ENCODE peak calls at places on chromosome 17, in five cellular contexts. O is stimulated activated CD4-positive, alpha-beta T cell treated with anti-CD3 and anti-CD28 coated beads, TNF-alpha, amount 100 ng/mL, for 4 hours; L is T-helper 2 cell; X is activated CD4-positive, alpha-beta T cell treated with anti-CD3 and anti-CD28 coated beads for 48 hours; F is naive thymus-derived CD4-positive, alpha-beta T cell. Q is an unnamed sample.

GRCh38 chr17:858941-859452 is 76.8 kb downstream of the MRM3 start:
- DNase-seq in O (no peak), L (no peak), X (no peak), F (no peak), Q (no peak)

GRCh38 chr17:82328994-82329507 is 4.5 kb downstream of the SECTM1 start:
- DNase-seq in O (no peak), L (no peak), X (no peak), F (no peak), Q (no peak)

GRCh38 chr17:1188812-1189211 is 9.0 kb upstream of the ABR start:
- DNase-seq in O (no peak), L (no peak), X (no peak), F (no peak), Q (no peak)

GRCh38 chr17:78013683-78014467 is 55.4 kb downstream of the TNRC6C start:
- DNase-seq in O (peak; percentile 24), L (no peak), X (peak; percentile 55), F (peak; percentile 61), Q (peak; percentile 11)

GRCh38 chr17:61457226-61457983 is 5.2 kb downstream of the TBX4 start:
- DNase-seq in O (no peak), L (no peak), X (no peak), F (no peak), Q (no peak)

GRCh38 chr17:78988152-78988551 is 8.4 kb upstream of the LGALS3BP start:
- DNase-seq in O (no peak), L (no peak), X (no peak), F (no peak), Q (no peak)

GRCh38 chr17:59756236-59756818 is 48.9 kb downstream of the VMP1 start:
- DNase-seq in O (no peak), L (no peak), X (no peak), F (no peak), Q (no peak)

GRCh38 chr17:69577098-69577497 is 162.6 kb downstream of the MAP2K6 start:
- DNase-seq in O (no peak), L (no peak), X (no peak), F (no peak), Q (no peak)

GRCh38 chr17:67546578-67547527 is 169.8 kb downstream of the PITPNC1 start:
- DNase-seq in O (no peak), L (no peak), X (no peak), F (no peak), Q (no peak)

GRCh38 chr17:65191805-65192740 is 54.9 kb downstream of the RGS9 start:
- DNase-seq in O (no peak), L (no peak), X (peak; percentile 50), F (no peak), Q (no peak)

GRCh38 chr17:69434164-69434579 is 19.7 kb downstream of the MAP2K6 start:
- DNase-seq in O (no peak), L (no peak), X (no peak), F (no peak), Q (no peak)

GRCh38 chr17:9371019-9371418 is 204.6 kb downstream of the STX8 start:
- DNase-seq in O (no peak), L (no peak), X (peak; percentile 19), F (no peak), Q (no peak)

GRCh38 chr17:70344356-70345060 is 175.2 kb downstream of the KCNJ2 start:
- DNase-seq in O (no peak), L (no peak), X (no peak), F (no peak), Q (no peak)

GRCh38 chr17:7213895-7214299 is 5.7 kb downstream of the DLG4 start:
- DNase-seq in O (no peak), L (no peak), X (peak; percentile 78), F (peak; percentile 73), Q (no peak)

GRCh38 chr17:15462962-15463361 is 4.5 kb downstream of the CDRT4 start:
- DNase-seq in O (no peak), L (no peak), X (no peak), F (no peak), Q (no peak)

GRCh38 chr17:19417611-19418010 is 6.6 kb downstream of the RNF112 start:
- DNase-seq in O (no peak), L (no peak), X (no peak), F (no peak), Q (no peak)

GRCh38 chr17:17161759-17162158 is 44.4 kb downstream of the PLD6 start:
- DNase-seq in O (no peak), L (no peak), X (no peak), F (no peak), Q (no peak)

GRCh38 chr17:39757176-39757662 is 19.5 kb downstream of the GRB7 start:
- DNase-seq in O (no peak), L (no peak), X (no peak), F (no peak), Q (no peak)

GRCh38 chr17:7794063-7794663 is 39.9 kb upstream of the KDM6B start:
- DNase-seq in O (no peak), L (no peak), X (no peak), F (no peak), Q (no peak)

GRCh38 chr17:2700031-2700490 is 11.5 kb downstream of the CLUH start:
- DNase-seq in O (no peak), L (no peak), X (no peak), F (no peak), Q (no peak)

GRCh38 chr17:21286066-21286770 is 1.7 kb downstream of the MAP2K3 start:
- DNase-seq in O (no peak), L (no peak), X (peak; percentile 45), F (no peak), Q (no peak)

GRCh38 chr17:3885970-3886369 is 6.9 kb downstream of the CAMKK1 start:
- DNase-seq in O (no peak), L (no peak), X (no peak), F (no peak), Q (no peak)

GRCh38 chr17:1413281-1413791 is 13.3 kb upstream of the YWHAE start:
- DNase-seq in O (no peak), L (no peak), X (no peak), F (no peak), Q (no peak)

GRCh38 chr17:40461774-40462342 is 18.6 kb downstream of the IGFBP4 start:
- DNase-seq in O (no peak), L (no peak), X (no peak), F (no peak), Q (no peak)

GRCh38 chr17:30021708-30022317 is 80.4 kb downstream of the EFCAB5 start:
- DNase-seq in O (peak; percentile 5), L (no peak), X (peak; percentile 39), F (peak; percentile 51), Q (no peak)

GRCh38 chr17:45848868-45849535 is 4.3 kb downstream of the SPPL2C start:
- DNase-seq in O (no peak), L (no peak), X (no peak), F (no peak), Q (no peak)

GRCh38 chr17:28725660-28726395 is at the start of gene TLCD1:
- DNase-seq in O (peak; percentile 31), L (peak; percentile 41), X (peak; percentile 77), F (peak; percentile 35), Q (peak; percentile 47)

GRCh38 chr17:13346996-13347762 is 254.6 kb downstream of the HS3ST3A1 start:
- DNase-seq in O (no peak), L (no peak), X (peak; percentile 40), F (no peak), Q (no peak)

GRCh38 chr17:1710807-1711553 is 803 bp upstream of the TLCD2 start:
- DNase-seq in O (no peak), L (no peak), X (no peak), F (peak; percentile 39), Q (no peak)

GRCh38 chr17:45150911-45151809 is 2.9 kb downstream of the HEXIM1 start:
- DNase-seq in O (no peak), L (no peak), X (no peak), F (no peak), Q (no peak)

GRCh38 chr17:59846391-59847165 is 46.2 kb downstream of the TUBD1 start:
- DNase-seq in O (no peak), L (no peak), X (no peak), F (no peak), Q (no peak)

GRCh38 chr17:4375039-4375748 is 8.7 kb upstream of the UBE2G1 start:
- DNase-seq in O (no peak), L (no peak), X (peak; percentile 81), F (no peak), Q (peak; percentile 16)

GRCh38 chr17:149897-150575 is 12.7 kb downstream of the SCGB1C2 start:
- DNase-seq in O (no peak), L (no peak), X (no peak), F (no peak), Q (no peak)

GRCh38 chr17:80248001-80248893 is 12.4 kb upstream of the RNF213 start:
- DNase-seq in O (no peak), L (no peak), X (no peak), F (no peak), Q (no peak)

GRCh38 chr17:54900457-54901229 is at the start of gene TOM1L1:
- DNase-seq in O (no peak), L (no peak), X (peak; percentile 50), F (no peak), Q (no peak)

GRCh38 chr17:10549108-10549842 is at the start of gene MYH2:
- DNase-seq in O (no peak), L (no peak), X (no peak), F (no peak), Q (no peak)

GRCh38 chr17:71899317-71899716 is 221.5 kb upstream of the SOX9 start:
- DNase-seq in O (no peak), L (no peak), X (no peak), F (no peak), Q (no peak)

GRCh38 chr17:6328279-6328678 is 106.6 kb downstream of the AIPL1 start:
- DNase-seq in O (no peak), L (no peak), X (no peak), F (no peak), Q (no peak)

Q was measured in activated naive CD8-positive, alpha-beta T cell treated with anti-CD3 and anti-CD28 coated beads, Interleukin-2, amount 50 U/mL, for 16 hours.